ENCODE peak calls at places on chromosomes 4 and X, in five cellular contexts. J is A549; I is activated gamma-delta T cell treated with Interleukin-2 at 50 U/mL for 16 hours; O is skeletal muscle cell; B is CD8-positive, alpha-beta T cell. T is an unnamed sample.
A peak's percentile ranks its signal among the peaks of the same experiment; 100 is the strongest.

GRCh38 chr4:125444166-125444565 is 129.4 kb downstream of the FAT4 start:
- DNase-seq in J (no peak), I (no peak), O (no peak), B (no peak), T (no peak)

GRCh38 chr4:108181704-108182103 is 13.0 kb upstream of the LEF1 start:
- DNase-seq in J (no peak), I (no peak), O (no peak), B (no peak), T (no peak)

GRCh38 chrX:140563893-140564292 is 59.0 kb upstream of the SOX3 start:
- DNase-seq in J (no peak), I (no peak), O (no peak), B (no peak), T (no peak)

GRCh38 chr4:110514889-110515479 is 39.0 kb downstream of the ENPEP start:
- DNase-seq in J (no peak), I (no peak), O (no peak), B (no peak), T (peak; percentile 73)

GRCh38 chrX:15579778-15580747 is 20.7 kb downstream of the ACE2 start:
- DNase-seq in J (no peak), I (no peak), O (no peak), B (no peak), T (no peak)

GRCh38 chrX:47458528-47458927 is 24.5 kb downstream of the ZNF41 start:
- DNase-seq in J (no peak), I (peak; percentile 7), O (no peak), B (no peak), T (no peak)

GRCh38 chr4:171812377-171813194 is 618 bp upstream of the GALNTL6 start:
- DNase-seq in J (no peak), I (no peak), O (no peak), B (no peak), T (peak; percentile 29)

GRCh38 chr4:42641155-42641554 is 15.8 kb downstream of the ATP8A1 start:
- DNase-seq in J (no peak), I (no peak), O (no peak), B (no peak), T (no peak)

GRCh38 chr4:978957-979701 is 5.8 kb upstream of the DGKQ start:
- DNase-seq in J (no peak), I (no peak), O (no peak), B (no peak), T (peak; percentile 49)

GRCh38 chr4:152983221-152983620 is 47.1 kb downstream of the FHDC1 start:
- DNase-seq in J (no peak), I (no peak), O (no peak), B (no peak), T (peak; percentile 7)

GRCh38 chrX:39821011-39821708 is 276.6 kb downstream of the BCOR start:
- DNase-seq in J (peak; percentile 33), I (no peak), O (no peak), B (no peak), T (no peak)

GRCh38 chrX:139200346-139200745 is 330.2 kb upstream of the F9 start:
- DNase-seq in J (no peak), I (no peak), O (no peak), B (no peak), T (no peak)

GRCh38 chr4:5040839-5041238 is 10.4 kb upstream of the STK32B start:
- DNase-seq in J (no peak), I (no peak), O (no peak), B (no peak), T (no peak)

GRCh38 chr4:63717384-63717783 is 691.9 kb downstream of the TECRL start:
- DNase-seq in J (peak; percentile 0), I (no peak), O (no peak), B (no peak), T (peak; percentile 53)

GRCh38 chrX:71627588-71628404 is 9.5 kb upstream of the CXCR3 start:
- DNase-seq in J (no peak), I (no peak), O (no peak), B (no peak), T (no peak)

GRCh38 chr4:99205104-99205979 is 13.7 kb downstream of the ADH6 start:
- DNase-seq in J (no peak), I (no peak), O (peak; percentile 90), B (no peak), T (peak; percentile 0)

GRCh38 chrX:68945603-68946228 is 116.9 kb downstream of the EFNB1 start:
- DNase-seq in J (no peak), I (no peak), O (no peak), B (no peak), T (no peak)

GRCh38 chr4:74158561-74159396 is 861 bp downstream of the MTHFD2L start:
- DNase-seq in J (no peak), I (no peak), O (peak; percentile 23), B (no peak), T (peak; percentile 41)

GRCh38 chrX:96564595-96564994 is 120.0 kb upstream of the DIAPH2 start:
- DNase-seq in J (no peak), I (no peak), O (no peak), B (no peak), T (no peak)

GRCh38 chr4:1384675-1385372 is 21.4 kb downstream of the NKX1-1 start:
- DNase-seq in J (no peak), I (no peak), O (no peak), B (no peak), T (no peak)

GRCh38 chrX:137194164-137194563 is 160.4 kb upstream of the GPR101 start:
- DNase-seq in J (peak; percentile 5), I (no peak), O (no peak), B (no peak), T (peak; percentile 34)

GRCh38 chr4:1172228-1172851 is at the start of gene SPON2:
- DNase-seq in J (no peak), I (no peak), O (no peak), B (no peak), T (no peak)

GRCh38 chr4:7854697-7855370 is 84.8 kb downstream of the AFAP1 start:
- DNase-seq in J (no peak), I (peak; percentile 66), O (no peak), B (peak; percentile 40), T (no peak)

GRCh38 chrX:9312922-9313867 is 151.7 kb upstream of the TBL1X start:
- DNase-seq in J (peak; percentile 7), I (peak; percentile 75), O (no peak), B (peak; percentile 58), T (no peak)

GRCh38 chrX:10618911-10619310 is 1.5 kb downstream of the MID1 start:
- DNase-seq in J (no peak), I (no peak), O (no peak), B (no peak), T (no peak)

GRCh38 chrX:37331546-37331945 is 17.6 kb upstream of the PRRG1 start:
- DNase-seq in J (no peak), I (no peak), O (no peak), B (no peak), T (no peak)

GRCh38 chrX:114500622-114501021 is 83.3 kb upstream of the HTR2C start:
- DNase-seq in J (no peak), I (no peak), O (no peak), B (no peak), T (peak; percentile 0)

T was measured in Kasumi-1.